ENCODE peak calls at places on chromosomes 16 and 17, in four cellular contexts. D is heart left ventricle, Z is left ventricle myocardium inferior, K is transverse colon. T is an unnamed sample.

GRCh38 chr17:49993423-49994037 is 1.5 kb downstream of the DLX3 start:
- DNase-seq in D (no peak), Z (no peak), K (no peak), T (peak)

GRCh38 chr17:49580055-49580721 is 4.5 kb downstream of the NXPH3 start:
- DNase-seq in D (no peak), Z (no peak), K (no peak), T (no peak)

GRCh38 chr17:38728290-38728831 is 1.8 kb upstream of the CISD3 start:
- DNase-seq in D (no peak), Z (no peak), K (peak), T (no peak)

GRCh38 chr16:62256406-62256805 is 220.2 kb upstream of the CDH8 start:
- DNase-seq in D (no peak), Z (no peak), K (no peak), T (no peak)

GRCh38 chr17:76264755-76265623 is at the start of gene UBALD2:
- DNase-seq in D (peak), Z (peak), K (peak), T (peak)

GRCh38 chr16:11675561-11676511 is 7.6 kb downstream of the SNN start:
- DNase-seq in D (no peak), Z (peak), K (peak), T (peak)

GRCh38 chr17:69450857-69451410 is 36.4 kb downstream of the MAP2K6 start:
- DNase-seq in D (no peak), Z (no peak), K (no peak), T (no peak)

GRCh38 chr17:47288531-47289116 is 35.0 kb downstream of the ITGB3 start:
- DNase-seq in D (no peak), Z (no peak), K (no peak), T (no peak)

GRCh38 chr17:45451131-45451530 is 18.5 kb upstream of the ARHGAP27 start:
- DNase-seq in D (no peak), Z (no peak), K (no peak), T (no peak)

GRCh38 chr17:67063146-67063545 is 18.8 kb downstream of the CACNG1 start:
- DNase-seq in D (no peak), Z (no peak), K (no peak), T (no peak)

GRCh38 chr17:7575959-7576358 is 3.5 kb upstream of the CD68 start:
- DNase-seq in D (no peak), Z (no peak), K (no peak), T (no peak)

GRCh38 chr16:54627616-54628015 is 303.0 kb upstream of the IRX5 start:
- DNase-seq in D (no peak), Z (no peak), K (no peak), T (no peak)

GRCh38 chr16:84048306-84048705 is 5.7 kb upstream of the SLC38A8 start:
- DNase-seq in D (no peak), Z (no peak), K (no peak), T (no peak)

GRCh38 chr16:84599528-84600202 is 18.2 kb downstream of the COTL1 start:
- DNase-seq in D (peak), Z (peak), K (peak), T (no peak)

GRCh38 chr16:66914541-66914940 is 4.1 kb downstream of the CDH16 start:
- DNase-seq in D (no peak), Z (no peak), K (no peak), T (peak)

GRCh38 chr17:9987779-9988585 is 82.9 kb upstream of the RCVRN start:
- DNase-seq in D (no peak), Z (peak), K (peak), T (peak)

GRCh38 chr17:60372790-60373483 is 19.0 kb downstream of the USP32 start:
- DNase-seq in D (no peak), Z (no peak), K (no peak), T (no peak)

GRCh38 chr16:50677351-50677750 is 3.8 kb downstream of the SNX20 start:
- DNase-seq in D (no peak), Z (no peak), K (no peak), T (no peak)

GRCh38 chr17:69574257-69575197 is 160.0 kb downstream of the MAP2K6 start:
- DNase-seq in D (no peak), Z (no peak), K (no peak), T (no peak)

GRCh38 chr16:54873081-54873480 is 57.6 kb upstream of the IRX5 start:
- DNase-seq in D (no peak), Z (no peak), K (no peak), T (no peak)

GRCh38 chr16:57144027-57144426 is 41.8 kb downstream of the PSME3IP1 start:
- DNase-seq in D (no peak), Z (no peak), K (no peak), T (no peak)

GRCh38 chr17:79001190-79002020 is 8.2 kb downstream of the CANT1 start:
- DNase-seq in D (no peak), Z (no peak), K (no peak), T (peak)

GRCh38 chr17:2030779-2031163 is 818 bp downstream of the DPH1 start:
- DNase-seq in D (no peak), Z (no peak), K (peak), T (no peak)

GRCh38 chr17:13420294-13421277 is 181.1 kb downstream of the HS3ST3A1 start:
- DNase-seq in D (no peak), Z (no peak), K (peak), T (no peak)

GRCh38 chr17:59846391-59847165 is 46.2 kb downstream of the TUBD1 start:
- DNase-seq in D (no peak), Z (peak), K (peak), T (peak)

GRCh38 chr16:3431779-3432219 is 11.5 kb downstream of the ZNF597 start:
- DNase-seq in D (peak), Z (peak), K (peak), T (peak)
- H3K4me3 ChIP-seq in D (peak), Z (peak), K (no peak), T (no peak)

GRCh38 chr17:28878981-28879380 is 18.6 kb downstream of the FLOT2 start:
- DNase-seq in D (no peak), Z (no peak), K (no peak), T (no peak)
- TF ChIP-seq CTCF in D (peak), Z (no peak), K (peak), T (no peak)

GRCh38 chr17:56912105-56912999 is 1.5 kb downstream of the TRIM25 start:
- DNase-seq in D (no peak), Z (peak), K (peak), T (no peak)
- H3K4me3 ChIP-seq in D (peak), Z (peak), K (peak), T (peak)

DNA sequence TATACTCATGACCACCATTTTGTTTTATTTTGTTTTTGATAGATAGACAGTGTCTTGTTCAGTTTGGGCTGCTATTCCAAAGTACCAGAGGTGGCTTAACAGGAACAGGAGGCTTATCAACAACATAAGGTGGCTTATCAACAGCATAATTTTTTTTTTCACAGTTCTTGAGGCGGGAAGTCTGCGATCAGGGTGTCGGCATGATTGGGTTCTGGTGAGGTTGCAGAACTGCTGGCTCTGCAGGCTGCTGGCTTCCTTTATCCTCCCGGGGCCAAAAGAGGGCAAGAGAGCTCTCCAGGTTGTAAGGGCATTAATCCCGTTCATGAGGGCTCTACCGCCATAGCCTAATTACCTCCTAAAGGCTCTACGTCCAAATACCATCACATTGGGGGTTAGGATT is 11.8 kb upstream of the HSD17B2 start:
- DNase-seq in D (no peak), Z (no peak), K (no peak), T (no peak)
- TF ChIP-seq CTCF in D (no peak), Z (no peak), K (no peak), T (no peak)